ENCODE peak calls at places on chromosome 20, in six cellular contexts. C, O, M, L, N and G are unnamed samples.

GRCh38 chr20:21154692-21155091 is 28.8 kb downstream of the KIZ start:
- DNase-seq in C (no peak), O (no peak), M (no peak), L (no peak), N (no peak), G (no peak)

GRCh38 chr20:4217349-4217761 is 202.0 kb upstream of the RNF24 start:
- DNase-seq in C (no peak), O (no peak), M (no peak), L (peak), N (no peak), G (peak)

GRCh38 chr20:9160760-9161159 is 91.9 kb downstream of the PLCB4 start:
- DNase-seq in C (no peak), O (no peak), M (no peak), L (no peak), N (no peak), G (peak)

GRCh38 chr20:47020231-47020630 is 125.6 kb downstream of the EYA2 start:
- DNase-seq in C (no peak), O (no peak), M (no peak), L (no peak), N (no peak), G (peak)

GRCh38 chr20:31815408-31816188 is 3.6 kb upstream of the MYLK2 start:
- DNase-seq in C (no peak), O (peak), M (no peak), L (no peak), N (no peak), G (peak)

GRCh38 chr20:39876974-39877615 is 811.9 kb downstream of the MAFB start:
- DNase-seq in C (no peak), O (no peak), M (no peak), L (no peak), N (no peak), G (no peak)

GRCh38 chr20:21395666-21396044 is 1.7 kb downstream of the NKX2-4 start:
- DNase-seq in C (no peak), O (no peak), M (no peak), L (no peak), N (peak), G (no peak)

GRCh38 chr20:2948968-2949367 is 75.7 kb downstream of the PTPRA start:
- DNase-seq in C (no peak), O (no peak), M (no peak), L (no peak), N (no peak), G (no peak)

GRCh38 chr20:48830826-48831318 is 3.1 kb upstream of the PREX1 start:
- DNase-seq in C (no peak), O (no peak), M (no peak), L (no peak), N (no peak), G (no peak)

GRCh38 chr20:32457476-32457986 is 99.4 kb downstream of the ASXL1 start:
- DNase-seq in C (peak), O (peak), M (no peak), L (peak), N (no peak), G (peak)

GRCh38 chr20:13012886-13013285 is 4.1 kb downstream of the SPTLC3 start:
- DNase-seq in C (no peak), O (peak), M (no peak), L (no peak), N (no peak), G (no peak)

GRCh38 chr20:4052554-4052953 is 37.2 kb upstream of the RNF24 start:
- DNase-seq in C (no peak), O (no peak), M (no peak), L (no peak), N (no peak), G (no peak)

GRCh38 chr20:49937023-49937929 is 1.1 kb downstream of the RNF114 start:
- DNase-seq in C (no peak), O (no peak), M (no peak), L (no peak), N (no peak), G (no peak)

GRCh38 chr20:20366551-20366895 is 1.4 kb upstream of the INSM1 start:
- DNase-seq in C (no peak), O (no peak), M (no peak), L (no peak), N (no peak), G (no peak)

GRCh38 chr20:43187476-43188233 is 2.1 kb downstream of the PTPRT start:
- DNase-seq in C (peak), O (peak), M (peak), L (peak), N (peak), G (peak)

GRCh38 chr20:25378189-25378883 is 12.3 kb downstream of the ABHD12 start:
- DNase-seq in C (no peak), O (no peak), M (no peak), L (no peak), N (no peak), G (no peak)

GRCh38 chr20:38875170-38875993 is 50.8 kb upstream of the FAM83D start:
- DNase-seq in C (no peak), O (no peak), M (no peak), L (no peak), N (peak), G (no peak)

GRCh38 chr20:22929661-22930060 is 105.5 kb upstream of the SSTR4 start:
- DNase-seq in C (no peak), O (no peak), M (no peak), L (no peak), N (no peak), G (no peak)

GRCh38 chr20:47974234-47974878 is 189.1 kb upstream of the SULF2 start:
- DNase-seq in C (no peak), O (no peak), M (no peak), L (no peak), N (no peak), G (no peak)

GRCh38 chr20:34302723-34303528 is at the start of gene AHCY:
- DNase-seq in C (peak), O (peak), M (peak), L (peak), N (peak), G (peak)
- TF ChIP-seq CTCF in C (no peak), O (no peak), M (no peak), L (no peak), N (no peak), G (no peak)

GRCh38 chr20:45253260-45253659 is 1.1 kb downstream of the SLPI start:
- DNase-seq in C (no peak), O (no peak), M (no peak), L (no peak), N (no peak), G (no peak)
- H3K4me3 ChIP-seq in C (no peak), O (no peak), M (no peak), L (no peak), N (no peak), G (no peak)

DNA sequence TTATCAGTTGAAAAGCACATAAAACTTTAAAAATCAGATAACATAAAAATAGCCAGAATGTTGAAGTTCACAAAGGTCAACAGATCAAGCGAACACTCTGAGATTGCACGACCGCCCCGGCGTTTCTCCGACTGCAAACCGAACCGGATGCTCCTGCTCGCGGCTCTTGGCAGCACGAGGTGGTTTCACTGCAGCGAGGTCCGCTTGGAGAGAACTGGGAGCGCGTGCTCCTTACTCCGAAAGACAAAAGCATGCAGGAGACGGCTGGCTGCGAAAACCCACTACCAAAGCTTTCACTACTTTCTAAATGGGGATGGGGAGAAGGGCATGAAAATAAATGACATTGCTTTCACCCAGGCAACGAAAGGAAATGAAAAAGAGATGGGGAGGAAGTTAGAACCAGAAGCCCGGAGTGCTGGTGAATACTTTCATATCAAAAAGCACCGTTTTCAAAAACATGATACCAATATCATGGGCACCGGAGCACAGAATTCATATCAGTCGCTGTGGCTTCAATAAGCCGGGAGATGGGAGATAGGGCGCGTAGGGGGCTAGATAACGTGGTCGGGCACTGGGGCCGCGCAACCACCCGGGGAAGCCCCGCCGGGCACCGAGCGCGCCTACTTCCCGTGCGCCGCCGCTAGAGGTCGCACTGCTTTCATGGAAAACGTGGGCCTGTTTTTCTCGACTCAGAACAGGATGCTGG is 8.3 kb upstream of the ANKRD60 start:
- DNase-seq in C (peak), O (peak), M (peak), L (peak), N (peak), G (peak)
- TF ChIP-seq CTCF in C (peak), O (peak), M (peak), L (peak), N (peak), G (peak)

GRCh38 chr20:57465486-57465885 is 59.5 kb downstream of the CTCFL start:
- DNase-seq in C (no peak), O (no peak), M (no peak), L (no peak), N (no peak), G (no peak)

GRCh38 chr20:57468523-57469417 is 56.2 kb downstream of the CTCFL start:
- DNase-seq in C (no peak), O (no peak), M (no peak), L (no peak), N (no peak), G (no peak)

GRCh38 chr20:57469418-57470211 is 55.3 kb downstream of the CTCFL start:
- DNase-seq in C (no peak), O (no peak), M (no peak), L (no peak), N (no peak), G (no peak)

GRCh38 chr20:57465943-57466342 is 59.0 kb downstream of the CTCFL start:
- DNase-seq in C (no peak), O (no peak), M (no peak), L (peak), N (no peak), G (no peak)

GRCh38 chr20:57467742-57468141 is 57.2 kb downstream of the CTCFL start:
- DNase-seq in C (no peak), O (no peak), M (no peak), L (no peak), N (no peak), G (no peak)
- H3K4me3 ChIP-seq in C (no peak), O (no peak), M (no peak), L (no peak), N (no peak), G (no peak)

GRCh38 chr20:61353996-61354390 is 101.9 kb downstream of the CDH4 start:
- DNase-seq in C (no peak), O (no peak), M (no peak), L (no peak), N (no peak), G (no peak)

GRCh38 chr20:61349447-61350165 is 97.5 kb downstream of the CDH4 start:
- DNase-seq in C (no peak), O (no peak), M (no peak), L (no peak), N (no peak), G (no peak)

GRCh38 chr20:61352381-61353260 is 100.6 kb downstream of the CDH4 start:
- DNase-seq in C (no peak), O (no peak), M (no peak), L (no peak), N (no peak), G (no peak)

GRCh38 chr20:61353261-61353995 is 101.4 kb downstream of the CDH4 start:
- DNase-seq in C (no peak), O (no peak), M (no peak), L (no peak), N (no peak), G (peak)

GRCh38 chr20:61350500-61351250 is 98.6 kb downstream of the CDH4 start:
- DNase-seq in C (no peak), O (no peak), M (no peak), L (no peak), N (no peak), G (no peak)
- TF ChIP-seq CTCF in C (no peak), O (no peak), M (peak), L (peak), N (no peak), G (no peak)

DNA sequence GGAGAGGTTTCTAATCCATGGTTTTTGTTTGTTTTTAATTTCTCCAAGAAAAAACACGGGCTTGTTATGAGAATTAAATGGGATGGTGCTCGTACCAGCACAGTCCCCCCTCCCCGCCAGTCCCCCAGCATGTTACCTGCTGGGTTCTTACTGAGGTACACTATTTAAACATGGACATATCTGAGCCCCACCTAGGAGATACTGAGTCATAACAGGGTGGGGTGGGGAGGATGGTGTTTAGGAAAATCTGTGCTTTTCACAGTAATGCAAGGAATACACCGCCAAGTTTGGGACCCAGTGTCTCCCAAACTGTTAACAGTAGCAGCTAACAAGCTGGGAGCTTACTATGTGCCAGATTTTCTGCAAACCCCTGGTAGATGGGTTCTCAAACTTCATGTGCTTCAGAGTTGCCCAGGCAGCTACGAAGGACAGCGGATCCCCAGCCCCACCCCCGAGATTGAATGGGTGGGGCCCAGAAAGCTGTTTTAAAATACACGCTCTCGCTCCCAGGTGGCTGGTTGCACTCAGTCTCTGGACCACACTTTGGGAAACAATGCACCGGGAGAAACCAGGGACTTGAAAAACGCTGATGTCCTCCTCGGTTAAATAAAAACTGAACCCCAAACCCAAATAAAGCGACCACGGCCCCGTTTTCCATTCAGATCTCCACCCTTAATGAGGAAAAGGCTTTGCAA is 995 bp downstream of the ZFP64 start:
- DNase-seq in C (no peak), O (peak), M (peak), L (peak), N (peak), G (peak)
- H3K4me3 ChIP-seq in C (peak), O (peak), M (peak), L (peak), N (peak), G (peak)

GRCh38 chr20:36591854-36592641 is 13.5 kb upstream of the RAB5IF start:
- DNase-seq in C (no peak), O (peak), M (no peak), L (peak), N (no peak), G (peak)
- TF ChIP-seq CTCF in C (no peak), O (peak), M (peak), L (peak), N (no peak), G (peak)

GRCh38 chr20:5315807-5316187 is 957 bp downstream of the PROKR2 start:
- DNase-seq in C (peak), O (no peak), M (no peak), L (no peak), N (no peak), G (no peak)
- H3K4me3 ChIP-seq in C (no peak), O (no peak), M (no peak), L (no peak), N (no peak), G (no peak)

GRCh38 chr20:35146922-35147574 is at the start of gene EDEM2:
- DNase-seq in C (peak), O (peak), M (peak), L (peak), N (peak), G (peak)

GRCh38 chr20:35145141-35145564 is 2.0 kb downstream of the EDEM2 start:
- DNase-seq in C (no peak), O (peak), M (peak), L (peak), N (no peak), G (peak)

GRCh38 chr20:35151739-35152138 is 4.6 kb upstream of the EDEM2 start:
- DNase-seq in C (no peak), O (peak), M (no peak), L (no peak), N (no peak), G (peak)

GRCh38 chr20:35144694-35145093 is 2.4 kb downstream of the EDEM2 start:
- DNase-seq in C (no peak), O (no peak), M (no peak), L (no peak), N (no peak), G (no peak)

DNA sequence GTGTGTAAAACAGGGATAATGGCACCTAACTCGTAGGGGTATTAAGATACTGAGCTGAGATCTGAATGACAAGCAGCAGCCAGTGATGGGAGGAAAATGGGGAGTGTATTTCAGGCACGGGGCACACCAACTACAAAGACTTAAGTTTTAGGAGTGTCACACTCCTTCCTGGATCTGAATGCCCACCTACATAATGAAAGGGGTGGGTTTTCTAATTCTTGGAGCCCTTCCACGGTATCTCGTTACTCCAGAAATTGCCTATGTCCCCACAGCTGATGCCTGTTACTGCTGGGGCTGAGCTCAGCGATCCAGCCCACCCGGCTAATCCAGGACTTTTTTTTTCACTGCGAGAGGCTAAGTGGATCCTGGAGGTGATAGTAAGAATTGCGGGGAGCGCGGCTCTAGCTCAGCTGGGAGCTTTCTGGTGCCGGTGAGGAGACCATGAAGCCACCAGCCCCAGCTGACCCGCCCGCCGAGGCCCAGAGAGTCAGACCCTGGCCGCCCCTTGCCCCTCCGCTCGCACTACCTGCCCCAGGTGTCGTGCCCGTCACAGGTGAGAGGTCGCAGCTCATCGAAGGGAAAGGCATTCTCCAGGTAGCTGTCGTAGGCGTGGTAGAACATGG is 726 bp downstream of the EDEM2 start:
- DNase-seq in C (peak), O (no peak), M (no peak), L (peak), N (no peak), G (no peak)
- TF ChIP-seq CTCF in C (no peak), O (no peak), M (peak), L (peak), N (no peak), G (peak)